ENCODE peak calls at places on chromosomes 16 and 17, in five cellular contexts. V is IMR-90, I is mesendoderm, M is H1, D is mesenchymal stem cell. Q is an unnamed sample.

GRCh38 chr17:73639926-73640325 is 4.3 kb downstream of the SDK2 start:
- DNase-seq in V (no peak), I (no peak), M (no peak), D (no peak), Q (no peak)

GRCh38 chr17:81064746-81065475 is 30.0 kb downstream of the BAIAP2 start:
- DNase-seq in V (peak; percentile 52), I (peak; percentile 34), M (no peak), D (no peak), Q (no peak)

GRCh38 chr16:81210807-81211206 is 27.7 kb upstream of the BCO1 start:
- DNase-seq in V (no peak), I (no peak), M (no peak), D (no peak), Q (no peak)

GRCh38 chr16:48405153-48405552 is 19.9 kb upstream of the SIAH1 start:
- DNase-seq in V (no peak), I (no peak), M (no peak), D (no peak), Q (no peak)

GRCh38 chr17:6528557-6528956 is 27.8 kb downstream of the PITPNM3 start:
- DNase-seq in V (no peak), I (no peak), M (no peak), D (no peak), Q (no peak)

GRCh38 chr16:87317766-87318121 is 552 bp upstream of the C16orf95 start:
- DNase-seq in V (peak; percentile 50), I (peak; percentile 61), M (no peak), D (peak; percentile 72), Q (no peak)

GRCh38 chr16:48617104-48617503 is 7.1 kb upstream of the N4BP1 start:
- DNase-seq in V (no peak), I (no peak), M (no peak), D (no peak), Q (no peak)

GRCh38 chr16:68592466-68593337 is 52.4 kb upstream of the CDH3 start:
- DNase-seq in V (no peak), I (no peak), M (no peak), D (no peak), Q (no peak)

GRCh38 chr17:72512649-72513556 is 392.1 kb downstream of the SOX9 start:
- DNase-seq in V (no peak), I (no peak), M (no peak), D (no peak), Q (no peak)

GRCh38 chr16:28182183-28182582 is 29.6 kb downstream of the XPO6 start:
- DNase-seq in V (peak; percentile 66), I (no peak), M (no peak), D (peak; percentile 45), Q (no peak)

GRCh38 chr17:34401165-34401564 is 38.1 kb upstream of the CCL1 start:
- DNase-seq in V (no peak), I (no peak), M (no peak), D (no peak), Q (no peak)

GRCh38 chr17:76969598-76970172 is 101.5 kb downstream of the MGAT5B start:
- DNase-seq in V (no peak), I (no peak), M (no peak), D (no peak), Q (no peak)

GRCh38 chr16:10787304-10787703 is 31.3 kb downstream of the TVP23A start:
- DNase-seq in V (no peak), I (peak; percentile 29), M (no peak), D (no peak), Q (peak; percentile 39)

GRCh38 chr17:59798111-59798510 is 90.7 kb downstream of the VMP1 start:
- DNase-seq in V (no peak), I (no peak), M (no peak), D (no peak), Q (no peak)

GRCh38 chr17:65857713-65858112 is 296.3 kb upstream of the AXIN2 start:
- DNase-seq in V (no peak), I (no peak), M (no peak), D (no peak), Q (no peak)

GRCh38 chr17:1252203-1252608 is 18.0 kb upstream of the BHLHA9 start:
- DNase-seq in V (no peak), I (peak; percentile 26), M (no peak), D (no peak), Q (no peak)

GRCh38 chr16:46607529-46607928 is 13.7 kb downstream of the SHCBP1 start:
- DNase-seq in V (peak; percentile 76), I (peak; percentile 21), M (no peak), D (peak; percentile 73), Q (no peak)

GRCh38 chr17:3027786-3028532 is 35.4 kb downstream of the OR1D5 start:
- DNase-seq in V (no peak), I (no peak), M (no peak), D (no peak), Q (no peak)

GRCh38 chr16:2180962-2181923 is 15.2 kb downstream of the CASKIN1 start:
- DNase-seq in V (no peak), I (no peak), M (no peak), D (no peak), Q (no peak)

GRCh38 chr17:71184716-71185115 is 936.1 kb upstream of the SOX9 start:
- DNase-seq in V (no peak), I (no peak), M (no peak), D (no peak), Q (no peak)

GRCh38 chr17:46135879-46136562 is 57.2 kb downstream of the KANSL1 start:
- DNase-seq in V (no peak), I (no peak), M (no peak), D (no peak), Q (no peak)
- H3K4ac ChIP-seq in V (no peak overlapping the region), I (no peak overlapping the region), M (no peak overlapping the region), D (no peak overlapping the region), Q (no peak overlapping the region)

GRCh38 chr16:77298638-77299360 is 99.6 kb downstream of the SYCE1L start:
- DNase-seq in V (peak; percentile 88), I (peak; percentile 57), M (no peak), D (peak; percentile 93), Q (no peak)
- H3K4me3 ChIP-seq in V (no peak overlapping the region), I (no peak overlapping the region), M (no peak overlapping the region), D (no peak overlapping the region), Q (no peak overlapping the region)

GRCh38 chr17:75685508-75685907 is 18.4 kb downstream of the SAP30BP start:
- DNase-seq in V (no peak), I (no peak), M (no peak), D (no peak), Q (no peak)
- H3K4ac ChIP-seq in V (no peak overlapping the region), I (no peak overlapping the region), M (no peak overlapping the region), D (no peak overlapping the region), Q (no peak overlapping the region)

GRCh38 chr17:68771867-68772515 is 170.8 kb upstream of the FAM20A start:
- DNase-seq in V (peak; percentile 75), I (peak; percentile 76), M (no peak), D (peak; percentile 76), Q (peak; percentile 24)
- H3K4me3 ChIP-seq in V (peak overlapping the region; percentile 26), I (no peak overlapping the region), M (no peak overlapping the region), D (peak overlapping the region; percentile 58), Q (no peak overlapping the region)

DNA sequence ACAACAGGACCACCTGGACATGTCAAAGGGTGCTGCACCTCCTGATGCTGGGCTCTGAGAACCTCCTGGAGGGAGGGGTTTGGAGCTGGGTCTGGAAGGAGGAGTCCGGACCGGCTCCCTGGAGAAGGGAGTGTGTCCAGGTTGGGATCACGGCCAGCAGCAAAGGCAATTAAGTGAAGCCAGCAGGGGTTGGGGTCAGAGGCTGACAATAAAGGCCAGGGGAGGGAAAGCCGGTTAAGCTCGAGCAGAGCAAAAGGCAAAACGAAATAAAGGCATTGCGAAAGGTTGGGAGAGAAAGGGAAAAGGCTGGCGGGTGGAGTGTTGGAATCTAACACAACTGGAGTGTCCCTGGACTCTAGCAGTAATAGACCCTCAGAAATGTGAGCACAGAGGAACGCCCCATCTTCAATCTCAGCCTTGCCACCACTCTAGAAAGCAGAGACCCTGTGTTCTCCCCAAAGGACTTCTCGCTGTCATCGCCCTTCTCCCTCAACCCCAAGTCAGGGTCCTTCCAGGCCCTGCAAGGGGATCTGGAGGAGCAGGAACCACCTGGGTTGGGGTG is 905 bp upstream of the CACNG4 start:
- DNase-seq in V (no peak), I (peak; percentile 21), M (no peak), D (no peak), Q (no peak)
- H3K4ac ChIP-seq in V (no peak overlapping the region), I (no peak overlapping the region), M (no peak overlapping the region), D (no peak overlapping the region), Q (no peak overlapping the region)

GRCh38 chr17:69501591-69502468 is 87.3 kb downstream of the MAP2K6 start:
- DNase-seq in V (peak; percentile 90), I (peak; percentile 85), M (no peak), D (peak; percentile 64), Q (no peak)
- H3K4me3 ChIP-seq in V (peak overlapping the region; percentile 2), I (no peak overlapping the region), M (no peak overlapping the region), D (peak overlapping the region; percentile 65), Q (no peak overlapping the region)

DNA sequence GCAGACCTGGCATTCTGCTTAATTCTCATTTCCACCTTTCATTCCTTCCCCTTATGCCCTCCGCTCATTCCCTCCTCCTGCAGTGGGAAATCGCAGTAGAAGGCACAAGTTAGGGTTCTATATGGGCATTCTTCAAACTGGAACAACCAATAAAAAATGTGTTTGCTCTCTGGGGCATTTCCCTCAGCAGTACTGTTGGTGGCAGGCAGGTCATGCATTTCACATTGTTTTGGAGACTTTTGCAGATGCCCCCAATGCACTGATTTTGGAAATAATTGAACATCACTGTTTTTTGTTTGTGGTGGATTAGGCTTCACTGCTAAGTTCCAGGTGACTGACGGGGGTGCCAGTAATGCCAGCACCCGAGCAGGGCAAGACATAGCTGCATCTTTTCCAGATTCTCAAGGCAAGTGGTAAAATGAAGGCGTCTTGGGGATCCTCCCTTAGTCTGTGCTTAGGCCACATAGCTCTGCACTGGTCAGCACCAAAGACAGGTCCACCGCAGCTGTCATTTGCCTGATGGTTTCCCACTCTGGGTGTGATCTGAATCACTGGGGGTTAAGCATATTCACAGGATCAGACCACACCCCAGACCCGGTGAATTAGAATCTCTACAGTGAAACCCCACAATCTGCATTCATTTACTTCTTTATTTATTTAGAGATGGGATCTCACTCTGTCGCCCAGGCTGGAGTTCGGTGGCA is 304.5 kb downstream of the CPPED1 start:
- DNase-seq in V (no peak), I (no peak), M (no peak), D (no peak), Q (no peak)
- H3K4ac ChIP-seq in V (no peak overlapping the region), I (no peak overlapping the region), M (no peak overlapping the region), D (no peak overlapping the region), Q (no peak overlapping the region)

DNA sequence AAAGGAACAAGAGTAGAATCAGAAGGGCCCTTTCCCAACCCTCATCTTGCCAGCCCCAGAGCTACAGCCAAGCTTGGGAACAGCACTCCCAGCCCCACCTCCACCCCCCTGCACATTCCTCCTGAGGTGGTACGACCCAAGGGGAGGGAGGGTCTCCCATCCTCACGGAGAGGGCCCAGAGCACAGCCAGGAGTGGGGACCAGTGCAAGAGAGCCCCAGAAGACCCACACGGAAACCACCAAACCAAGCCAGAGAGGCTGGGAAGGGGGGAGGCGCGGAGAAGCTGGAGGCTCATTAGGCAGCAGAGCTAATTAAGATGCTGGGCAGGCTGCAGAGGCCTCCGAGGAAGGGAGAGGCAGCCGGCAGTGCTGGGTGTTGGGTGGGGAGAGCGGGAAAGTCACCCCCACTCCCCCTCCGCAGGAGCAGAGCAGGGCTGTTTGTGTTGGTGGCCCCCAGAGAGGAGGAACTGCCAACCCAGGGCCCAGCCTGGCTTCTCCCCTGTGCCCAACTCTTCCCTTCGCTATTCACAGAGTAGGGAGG is 2.4 kb downstream of the CACNB1 start:
- DNase-seq in V (no peak), I (peak; percentile 80), M (no peak), D (no peak), Q (peak; percentile 38)
- H3K4me3 ChIP-seq in V (no peak overlapping the region), I (no peak overlapping the region), M (peak overlapping the region; percentile 32), D (peak overlapping the region; percentile 84), Q (no peak overlapping the region)

Q was measured in neuronal stem cell.